ENCODE peak calls at places on chromosomes 2 and 18, in seven cellular contexts. L, V, H, G, N, J and P are unnamed samples. For H3K27me3, the result is how much of the 10 kb centered on the place peaks cover.

GRCh38 chr18:75067996-75068645 is 140.8 kb downstream of the PTGR3 start:
- DNase-seq in V (no peak), G (no peak), L (no peak), H (no peak), J (no peak), N (no peak), P (no peak)

GRCh38 chr18:39571511-39571910 is 2005.9 kb upstream of the CELF4 start:
- DNase-seq in J (no peak), G (no peak), N (peak), V (no peak), H (peak), L (no peak), P (peak)

GRCh38 chr2:121255363-121255762 is 29.6 kb downstream of the TFCP2L1 start:
- DNase-seq in N (no peak), J (no peak), V (no peak), G (no peak), H (no peak), L (no peak), P (no peak)

GRCh38 chr18:30175621-30176225 is 866.8 kb downstream of the DSC3 start:
- DNase-seq in G (no peak), L (no peak), H (no peak), J (no peak), V (no peak), N (no peak), P (no peak)

GRCh38 chr18:2316686-2317308 is 254.5 kb downstream of the METTL4 start:
- DNase-seq in J (no peak), G (no peak), V (no peak), N (no peak), H (no peak), L (no peak), P (no peak)

GRCh38 chr2:72770879-72771461 is 54.9 kb downstream of the EXOC6B start:
- DNase-seq in G (peak), V (no peak), L (no peak), J (peak), N (peak), H (peak), P (peak)

GRCh38 chr2:154706660-154707059 is 8.2 kb downstream of the KCNJ3 start:
- DNase-seq in N (no peak), G (no peak), V (no peak), J (no peak), H (no peak), L (no peak), P (no peak)

GRCh38 chr2:67462741-67463496 is 65.8 kb downstream of the ETAA1 start:
- DNase-seq in J (peak), H (no peak), L (no peak), N (peak), V (peak), G (no peak), P (no peak)

GRCh38 chr2:224711859-224712258 is 4.3 kb downstream of the CCDC195 start:
- DNase-seq in V (no peak), N (no peak), G (no peak), J (no peak), L (no peak), H (no peak), P (no peak)

GRCh38 chr2:138078153-138078552 is 113.9 kb downstream of the HNMT start:
- DNase-seq in J (peak), G (no peak), N (no peak), L (no peak), V (no peak), H (no peak), P (no peak)

GRCh38 chr2:44999540-44999939 is 9.7 kb downstream of the SIX2 start:
- DNase-seq in J (no peak), L (no peak), V (no peak), H (no peak), G (no peak), N (no peak), P (no peak)

GRCh38 chr2:8165550-8165949 is 516.3 kb upstream of the ID2 start:
- DNase-seq in G (no peak), V (no peak), N (no peak), H (no peak), J (no peak), L (no peak), P (no peak)

GRCh38 chr2:241755166-241755565 is 20.7 kb downstream of the D2HGDH start:
- DNase-seq in G (no peak), H (no peak), J (no peak), V (no peak), N (no peak), L (no peak), P (no peak)

GRCh38 chr2:223563462-223563861 is 38.7 kb downstream of the SCG2 start:
- DNase-seq in H (peak), L (no peak), G (no peak), V (no peak), J (peak), N (peak), P (peak)

GRCh38 chr2:17765423-17765822 is 11.5 kb downstream of the GEN1 start:
- DNase-seq in N (no peak), L (no peak), H (peak), J (no peak), V (no peak), G (no peak), P (no peak)

GRCh38 chr2:78417355-78417754 is 608.1 kb upstream of the REG3G start:
- DNase-seq in G (no peak), J (no peak), N (peak), V (no peak), H (peak), L (no peak), P (no peak)

GRCh38 chr18:76821875-76822509 is 365 bp upstream of the ZNF236 start:
- DNase-seq in G (peak), H (peak), J (peak), V (no peak), N (peak), L (peak), P (no peak)

GRCh38 chr2:168635065-168635577 is 167.3 kb upstream of the NOSTRIN start:
- DNase-seq in H (peak), V (no peak), G (peak), N (no peak), J (no peak), L (peak), P (no peak)

GRCh38 chr18:68428026-68428425 is 286.9 kb downstream of the TMX3 start:
- DNase-seq in L (no peak), G (no peak), H (peak), N (peak), V (peak), J (peak), P (peak)

GRCh38 chr2:54652540-54652939 is 70.9 kb upstream of the EML6 start:
- DNase-seq in H (no peak), V (peak), G (no peak), N (peak), L (no peak), J (peak), P (no peak)

GRCh38 chr2:119407430-119408220 is 24.0 kb upstream of the TMEM37 start:
- DNase-seq in H (peak), V (no peak), L (no peak), N (peak), G (no peak), J (peak), P (peak)

GRCh38 chr18:79870369-79871025 is 72.8 kb downstream of the KCNG2 start:
- DNase-seq in G (no peak), V (no peak), H (no peak), J (no peak), L (peak), N (no peak), P (no peak)

GRCh38 chr18:25261768-25262167 is 90.2 kb downstream of the ZNF521 start:
- DNase-seq in H (no peak), L (no peak), N (no peak), J (no peak), V (no peak), G (no peak), P (no peak)

GRCh38 chr18:25253136-25253535 is 98.8 kb downstream of the ZNF521 start:
- DNase-seq in G (no peak), V (no peak), J (no peak), H (no peak), N (no peak), L (no peak), P (no peak)

GRCh38 chr18:25253779-25254178 is 98.2 kb downstream of the ZNF521 start:
- DNase-seq in L (no peak), J (no peak), G (no peak), V (no peak), H (no peak), N (no peak), P (no peak)

GRCh38 chr18:25251127-25251526 is 100.8 kb downstream of the ZNF521 start:
- DNase-seq in H (no peak), V (no peak), J (no peak), G (no peak), N (no peak), L (no peak), P (no peak)

DNA sequence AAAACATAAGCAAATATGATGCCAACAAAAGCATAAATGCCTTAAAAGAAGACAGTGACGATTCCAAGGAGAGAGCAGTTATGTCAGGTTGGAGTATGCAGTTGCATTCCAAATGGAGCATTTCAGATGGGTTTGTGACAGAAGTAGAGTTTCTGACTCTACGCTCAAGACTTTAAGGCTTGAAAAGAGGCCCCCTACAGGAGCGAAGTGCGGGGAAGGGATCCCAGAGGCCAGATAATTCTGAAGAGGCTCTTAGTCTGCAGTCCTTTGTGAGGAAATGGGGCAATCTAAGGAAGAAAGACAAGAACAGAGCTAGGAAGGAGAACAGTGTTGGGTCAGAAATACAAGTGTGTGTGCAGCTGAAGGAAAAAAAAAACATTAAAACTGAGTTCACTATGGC is 95.5 kb downstream of the ZNF521 start:
- DNase-seq in V (no peak), H (no peak), G (no peak), N (no peak), J (no peak), L (no peak), P (no peak)
- TF ChIP-seq CTCF in V (no peak), H (no peak), G (no peak), N (no peak), J (no peak), L (no peak), P (no peak)

DNA sequence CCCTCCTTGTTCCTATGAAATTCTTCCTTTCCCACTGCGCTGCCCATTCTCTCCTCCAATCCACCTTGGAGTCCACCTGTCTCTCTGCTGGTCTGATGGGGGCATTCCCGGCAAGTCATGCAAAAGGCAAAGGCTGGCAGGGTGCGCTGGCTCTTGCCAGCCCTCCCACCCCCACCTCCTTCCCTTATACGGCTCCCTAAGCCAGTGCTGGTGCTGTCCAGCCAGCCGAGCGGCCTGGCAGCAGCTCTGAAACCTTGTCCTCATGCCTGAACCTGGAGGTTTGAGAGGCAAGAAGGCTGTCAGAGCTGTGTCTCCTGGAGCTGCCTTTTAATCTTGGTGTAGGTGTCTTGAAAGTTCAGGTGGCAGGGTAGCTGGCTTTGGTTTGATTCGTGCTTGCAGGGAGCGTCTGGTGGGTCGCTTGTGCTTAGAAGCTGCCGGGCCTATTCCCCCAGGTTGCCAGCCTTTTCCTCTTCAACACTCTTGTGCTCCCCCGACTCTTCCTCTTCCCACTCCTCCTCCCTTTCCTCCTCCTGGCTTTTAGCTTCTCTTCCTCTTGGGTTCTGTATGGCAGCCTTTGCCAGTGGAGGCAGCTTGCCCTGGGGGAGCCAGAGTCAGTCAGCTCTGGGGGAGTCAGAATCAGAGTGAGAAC is 748 bp downstream of the LIPG start:
- DNase-seq in H (no peak), L (no peak), J (peak), N (peak), V (no peak), G (no peak), P (no peak)
- H3K27me3 ChIP-seq in H (under half), L (under half), J (under half), N (under half), V (under half), G (under half), P (under half)

DNA sequence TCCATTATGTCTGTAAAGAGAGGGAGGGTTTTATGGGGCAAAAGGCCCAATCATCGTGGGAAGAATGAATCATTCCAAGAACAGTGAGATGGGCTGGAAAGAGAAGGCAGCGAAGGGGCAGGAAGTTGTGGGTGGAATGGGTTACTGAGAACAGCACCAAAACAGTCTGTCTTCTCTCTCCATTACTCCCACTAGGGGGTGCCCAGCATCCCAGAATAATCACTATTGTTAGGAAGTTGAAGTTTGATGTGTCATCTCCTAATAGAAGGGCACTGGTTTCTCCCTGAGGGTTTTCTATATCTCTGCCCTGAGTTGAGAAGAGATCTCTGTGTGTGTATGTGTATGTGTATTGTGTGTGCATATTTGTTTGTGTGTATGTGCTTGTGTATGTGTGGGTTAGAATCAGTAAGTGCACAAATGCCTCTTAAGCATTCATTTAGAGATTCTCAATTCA is 76.6 kb upstream of the MAP4K3 start:
- DNase-seq in G (peak), H (peak), N (peak), V (peak), L (no peak), J (peak), P (peak)
- TF ChIP-seq CTCF in G (peak), H (peak), N (peak), V (peak), L (peak), J (peak), P (peak)

DNA sequence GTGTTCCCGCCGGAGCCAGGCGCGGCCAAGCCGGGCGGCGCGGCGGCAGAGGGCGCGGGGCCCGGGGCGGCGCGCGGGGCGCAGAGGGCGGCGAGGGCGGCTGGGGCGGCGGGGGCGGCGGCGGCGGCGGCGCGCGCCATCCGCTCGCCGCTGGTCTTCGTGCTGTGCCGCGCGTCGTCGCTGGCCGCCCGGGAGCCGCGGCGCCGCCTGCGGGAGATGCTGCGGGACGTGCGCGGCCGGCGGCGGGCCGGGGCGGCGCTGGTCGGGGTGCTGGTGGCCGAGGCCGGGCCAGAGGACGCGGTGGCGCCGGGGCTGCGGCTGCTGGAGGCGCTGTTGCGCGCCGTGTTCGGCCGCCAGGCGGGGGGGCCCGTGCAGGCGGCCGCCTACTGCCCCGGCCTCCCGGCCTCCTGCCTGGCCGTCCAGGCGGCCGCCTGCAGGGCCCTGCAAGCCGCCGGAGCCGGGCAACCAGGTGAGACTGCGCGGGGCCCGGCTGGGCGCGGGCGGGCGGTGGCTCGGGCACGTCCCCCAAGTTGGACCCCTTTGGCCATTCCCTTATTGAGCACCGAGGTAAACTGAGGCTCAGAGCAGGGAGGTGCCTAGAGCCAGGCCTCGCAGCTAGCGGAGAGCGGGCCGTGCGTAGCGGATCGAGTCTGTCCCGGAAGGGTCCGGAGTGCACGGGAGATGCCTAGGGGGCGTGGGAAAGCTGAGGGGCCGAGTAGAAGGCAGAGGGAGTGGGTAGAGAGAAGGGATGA is 584 bp downstream of the C2orf72 start:
- DNase-seq in L (no peak), V (no peak), N (no peak), H (no peak), G (no peak), J (no peak), P (no peak)
- H3K27me3 ChIP-seq in L (under half), V (half or more), N (under half), H (half or more), G (under half), J (under half), P (under half)

GRCh38 chr2:35454966-35455638 is 900.5 kb upstream of the CRIM1 start:
- DNase-seq in L (no peak), J (peak), G (no peak), H (peak), N (peak), V (peak), P (peak)
- TF ChIP-seq CTCF in L (no peak), J (peak), G (no peak), H (no peak), N (no peak), V (peak), P (peak)

GRCh38 chr18:21900594-21901352 is 160.2 kb downstream of the MIB1 start:
- DNase-seq in N (no peak), G (no peak), H (no peak), L (no peak), J (no peak), V (no peak), P (no peak)
- H3K27me3 ChIP-seq in N (under half), G (under half), H (under half), L (under half), J (under half), V (under half), P (under half)

DNA sequence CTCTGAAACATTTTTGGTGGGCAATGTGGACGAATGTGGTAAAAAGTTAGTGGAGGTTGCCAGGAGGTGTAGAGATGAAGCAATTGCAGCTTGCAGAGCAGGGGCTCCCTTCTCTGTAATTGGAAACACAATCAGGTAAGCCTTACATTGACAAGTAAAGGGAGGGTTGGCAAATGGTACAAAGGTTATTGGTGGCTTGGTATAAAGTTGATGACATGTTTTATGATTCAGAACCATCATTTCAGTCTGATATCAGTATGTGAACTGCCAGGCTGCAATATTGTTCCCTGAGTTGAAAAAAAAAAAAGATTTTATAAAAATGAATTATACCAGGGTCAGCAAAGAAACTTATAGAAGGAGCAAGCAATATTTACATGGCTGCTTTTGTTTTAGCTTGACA is 14.4 kb upstream of the DLX1 start:
- DNase-seq in G (no peak), H (no peak), V (no peak), J (no peak), L (no peak), N (no peak), P (no peak)
- TF ChIP-seq CTCF in G (no peak), H (no peak), V (no peak), J (no peak), L (no peak), N (no peak), P (no peak)

GRCh38 chr2:33323957-33324356 is 152.5 kb upstream of the RASGRP3 start:
- DNase-seq in N (no peak), H (no peak), V (no peak), G (no peak), J (no peak), L (no peak), P (no peak)

GRCh38 chr2:33321236-33321731 is 155.2 kb upstream of the RASGRP3 start:
- DNase-seq in L (no peak), J (peak), N (no peak), H (no peak), V (no peak), G (no peak), P (peak)

GRCh38 chr2:33322607-33323006 is 153.8 kb upstream of the RASGRP3 start:
- DNase-seq in N (no peak), G (no peak), L (no peak), H (no peak), J (no peak), V (no peak), P (no peak)

GRCh38 chr2:33320573-33320972 is 155.9 kb upstream of the RASGRP3 start:
- DNase-seq in V (no peak), L (no peak), G (no peak), H (no peak), N (no peak), J (no peak), P (no peak)

DNA sequence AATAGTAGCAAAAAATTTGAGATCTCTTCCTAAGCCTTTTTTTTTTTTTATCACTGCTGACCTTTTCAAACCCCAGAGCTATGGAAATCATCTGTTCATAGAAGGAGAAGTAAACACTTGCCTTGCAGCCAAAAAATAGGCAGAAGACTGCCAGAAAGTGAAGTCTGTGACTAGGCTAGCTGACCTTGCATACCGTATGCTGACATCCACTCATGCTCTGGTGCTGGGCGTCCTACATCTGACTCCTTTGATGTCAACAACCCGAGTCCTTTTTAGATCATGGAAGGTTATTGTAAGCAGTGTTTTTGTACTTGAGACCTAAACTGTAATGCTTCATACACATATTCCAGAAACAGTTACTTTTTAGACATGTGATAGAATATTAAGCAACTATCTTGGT is 154.3 kb upstream of the RASGRP3 start:
- DNase-seq in L (no peak), J (no peak), N (no peak), V (no peak), H (no peak), G (no peak), P (peak)
- H3K27me3 ChIP-seq in L (under half), J (under half), N (under half), V (under half), H (under half), G (under half), P (under half)

GRCh38 chr18:47997338-47997780 is 66.9 kb upstream of the SMAD2 start:
- DNase-seq in L (no peak), V (no peak), N (no peak), G (no peak), H (peak), J (no peak), P (no peak)
- TF ChIP-seq CTCF in L (peak), V (peak), N (peak), G (no peak), H (peak), J (peak), P (peak)

GRCh38 chr2:68741238-68741637 is 6.6 kb downstream of the ARHGAP25 start:
- DNase-seq in G (no peak), J (peak), H (no peak), N (peak), L (no peak), V (no peak), P (no peak)
- H3K27me3 ChIP-seq in G (under half), J (under half), H (under half), N (under half), L (under half), V (under half), P (under half)